ENCODE peak calls at places on chromosomes 6 and 20, in four cellular contexts. G is cardiac muscle cell, Q is non-pigmented ciliary epithelial cell, O is LHCN-M2. N is an unnamed sample.

GRCh38 chr6:160421854-160422253 is 73.7 kb downstream of the SLC22A3 start:
- DNase-seq in G (no peak), Q (no peak), O (no peak), N (no peak)

GRCh38 chr6:33271608-33272357 is at the start of the genes RPS18 and VPS52:
- DNase-seq in G (peak), Q (peak), O (peak), N (peak)

GRCh38 chr20:44016525-44016924 is 101.9 kb downstream of the TOX2 start:
- DNase-seq in G (no peak), Q (no peak), O (no peak), N (no peak)

GRCh38 chr6:99393698-99394531 is at the start of gene COQ3:
- DNase-seq in G (peak), Q (peak), O (peak), N (peak)

GRCh38 chr6:40160826-40161225 is 226.6 kb upstream of the MOCS1 start:
- DNase-seq in G (no peak), Q (no peak), O (no peak), N (no peak)

GRCh38 chr20:61924858-61925554 is 140.7 kb downstream of the TAF4 start:
- DNase-seq in G (no peak), Q (no peak), O (no peak), N (no peak)

GRCh38 chr6:119446623-119447008 is 97.1 kb upstream of the MAN1A1 start:
- DNase-seq in G (no peak), Q (peak), O (peak), N (peak)

GRCh38 chr6:11298651-11299420 is 66.4 kb upstream of the NEDD9 start:
- DNase-seq in G (no peak), Q (no peak), O (no peak), N (no peak)

GRCh38 chr6:111410371-111410770 is 72.6 kb downstream of the REV3L start:
- DNase-seq in G (no peak), Q (no peak), O (no peak), N (no peak)

GRCh38 chr20:34618676-34619075 is 58.2 kb downstream of the PIGU start:
- DNase-seq in G (no peak), Q (no peak), O (no peak), N (no peak)

GRCh38 chr6:42224222-42225042 is 6.8 kb upstream of the MRPS10 start:
- DNase-seq in G (no peak), Q (peak), O (peak), N (no peak)

GRCh38 chr6:80547827-80548226 is 441.4 kb downstream of the BCKDHB start:
- DNase-seq in G (no peak), Q (peak), O (peak), N (peak)

GRCh38 chr6:34601706-34602105 is 45.6 kb upstream of the SPDEF start:
- DNase-seq in G (no peak), Q (no peak), O (no peak), N (no peak)

GRCh38 chr6:99736302-99736701 is 129.7 kb downstream of the PRDM13 start:
- DNase-seq in G (no peak), Q (no peak), O (no peak), N (no peak)